ENCODE peak calls at places on chromosome 17, in six cellular contexts. H is tibial nerve, N is GDM1, I is left colon, L is mesothelial cell of epicardium, O is NCI-H82. F is an unnamed sample.

GRCh38 chr17:34647511-34647910 is 68.1 kb downstream of the TMEM132E start:
- DNase-seq in I (no peak), O (no peak), L (no peak), N (no peak), H (no peak), F (no peak)

GRCh38 chr17:45221081-45221996 is at the start of gene FMNL1:
- DNase-seq in H (no peak), O (peak), N (peak), L (no peak), I (no peak), F (peak)

GRCh38 chr17:43406676-43407645 is 8.2 kb downstream of the ARL4D start:
- DNase-seq in I (no peak), H (no peak), L (no peak), O (peak), N (no peak), F (no peak)

GRCh38 chr17:33057564-33057963 is 65.9 kb downstream of the SPACA3 start:
- DNase-seq in I (no peak), O (no peak), H (no peak), N (no peak), L (no peak), F (no peak)

GRCh38 chr17:65850486-65850885 is 289.0 kb upstream of the AXIN2 start:
- DNase-seq in L (no peak), I (no peak), O (no peak), H (no peak), N (no peak), F (no peak)

GRCh38 chr17:40810505-40810904 is 10.7 kb upstream of the KRT28 start:
- DNase-seq in L (no peak), O (no peak), I (no peak), H (no peak), N (no peak), F (no peak)

GRCh38 chr17:15255713-15256454 is 9.2 kb downstream of the PMP22 start:
- DNase-seq in L (no peak), H (no peak), O (no peak), N (no peak), I (no peak), F (peak)

GRCh38 chr17:5780476-5780875 is 196.2 kb upstream of the NLRP1 start:
- DNase-seq in I (no peak), L (no peak), N (no peak), O (no peak), H (no peak), F (no peak)

GRCh38 chr17:4944163-4944553 is 4.1 kb downstream of the RNF167 start:
- DNase-seq in N (peak), L (no peak), O (no peak), I (no peak), H (no peak), F (peak)

GRCh38 chr17:15309236-15309635 is 32.2 kb downstream of the TEKT3 start:
- DNase-seq in I (no peak), N (no peak), O (no peak), H (no peak), L (no peak), F (no peak)

GRCh38 chr17:80375186-80375585 is 39.8 kb upstream of the ENDOV start:
- DNase-seq in H (no peak), O (peak), L (no peak), I (no peak), N (no peak), F (no peak)

GRCh38 chr17:71846561-71846960 is 274.3 kb upstream of the SOX9 start:
- DNase-seq in I (no peak), O (no peak), H (no peak), N (no peak), L (no peak), F (no peak)

GRCh38 chr17:61285483-61286320 is 113.9 kb upstream of the TBX2 start:
- DNase-seq in N (no peak), L (no peak), O (peak), H (no peak), I (no peak), F (no peak)

GRCh38 chr17:48460055-48460454 is 30.0 kb upstream of the SKAP1 start:
- DNase-seq in I (no peak), H (no peak), N (no peak), L (no peak), O (no peak), F (no peak)

GRCh38 chr17:46194393-46195216 is 1.4 kb upstream of the KANSL1 start:
- DNase-seq in N (peak), I (no peak), O (peak), L (no peak), H (no peak), F (no peak)

GRCh38 chr17:76252040-76252954 is 12.0 kb upstream of the RNF157 start:
- DNase-seq in I (no peak), O (no peak), H (no peak), N (peak), L (no peak), F (peak)

GRCh38 chr17:60393840-60394529 is 2.1 kb upstream of the USP32 start:
- DNase-seq in N (no peak), L (no peak), H (no peak), I (no peak), O (peak), F (no peak)

GRCh38 chr17:14926526-14927122 is 338.5 kb downstream of the PMP22 start:
- DNase-seq in H (no peak), N (peak), O (peak), L (peak), I (peak), F (no peak)

GRCh38 chr17:2485970-2486369 is 25.7 kb downstream of the METTL16 start:
- DNase-seq in L (no peak), H (no peak), O (no peak), N (no peak), I (no peak), F (no peak)

GRCh38 chr17:34091975-34092374 is 163.1 kb upstream of the CCL2 start:
- DNase-seq in L (no peak), H (no peak), I (no peak), O (no peak), N (no peak), F (no peak)

F was measured in spleen.